ENCODE peak calls at places on chromosomes 5 and 9, in four cellular contexts. Z, V, K and A are unnamed samples.

GRCh38 chr9:135774794-135775525 is 73.0 kb downstream of the KCNT1 start:
- DNase-seq in Z (no peak), K (no peak), V (no peak), A (no peak)

GRCh38 chr9:88987646-88988045 is 3.6 kb upstream of the S1PR3 start:
- DNase-seq in Z (no peak), K (no peak), V (no peak), A (no peak)

GRCh38 chr9:128149951-128150593 is 819 bp downstream of the LCN2 start:
- DNase-seq in V (no peak), Z (no peak), K (no peak), A (no peak)

GRCh38 chr9:124356745-124357390 is 58.4 kb downstream of the PSMB7 start:
- DNase-seq in K (no peak), V (no peak), Z (no peak), A (no peak)

GRCh38 chr5:74314906-74315305 is 325.6 kb downstream of the ENC1 start:
- DNase-seq in K (no peak), V (no peak), Z (no peak), A (no peak)

GRCh38 chr9:100714372-100715099 is 136.7 kb downstream of the CAVIN4 start:
- DNase-seq in Z (peak; percentile 49), K (peak; percentile 7), V (peak; percentile 27), A (peak; percentile 15)

GRCh38 chr5:90233496-90233895 is 176.1 kb downstream of the CETN3 start:
- DNase-seq in V (no peak), Z (no peak), K (peak; percentile 3), A (no peak)

GRCh38 chr9:89746385-89747116 is 141.7 kb downstream of the GADD45G start:
- DNase-seq in Z (no peak), K (no peak), V (peak; percentile 86), A (no peak)

GRCh38 chr5:89878140-89878570 is 531.4 kb downstream of the CETN3 start:
- DNase-seq in V (peak; percentile 68), K (peak; percentile 99), Z (no peak), A (peak; percentile 11)

GRCh38 chr9:133737774-133738038 is 446 bp downstream of the SARDH start:
- DNase-seq in K (no peak), V (no peak), Z (no peak), A (no peak)

GRCh38 chr5:127068771-127069330 is 4.5 kb downstream of the C5orf63 start:
- DNase-seq in Z (no peak), K (peak; percentile 78), V (peak; percentile 65), A (no peak)

GRCh38 chr5:16894236-16895057 is 41.6 kb downstream of the MYO10 start:
- DNase-seq in Z (no peak), K (peak; percentile 99), V (peak; percentile 93), A (peak; percentile 56)

GRCh38 chr9:74838351-74838750 is 49.4 kb downstream of the TRPM6 start:
- DNase-seq in K (no peak), Z (no peak), V (no peak), A (peak; percentile 5)
- H3K4me2 ChIP-seq in K (no peak overlapping the region), Z (no peak overlapping the region), V (no peak overlapping the region), A (no peak overlapping the region)

DNA sequence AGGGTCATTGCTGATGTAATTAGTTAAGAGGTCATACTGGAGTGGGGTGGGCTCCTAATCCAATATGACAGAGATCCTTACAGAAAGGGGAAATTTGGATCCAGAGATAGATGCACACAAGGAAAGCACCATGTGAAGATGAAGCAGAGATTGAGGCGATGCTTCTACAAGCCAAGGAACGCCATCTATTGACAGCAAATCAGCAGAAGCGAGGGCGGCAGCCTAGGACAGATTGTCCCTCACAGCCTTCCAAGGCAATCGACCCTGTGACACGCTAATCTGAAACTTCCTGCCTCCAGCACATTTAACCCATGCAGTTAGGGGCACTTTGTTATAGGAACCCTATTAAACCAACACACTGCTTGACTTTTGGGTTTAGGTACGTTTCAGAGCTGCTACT is 285.1 kb upstream of the DAP start:
- DNase-seq in Z (no peak), K (no peak), V (peak; percentile 18), A (no peak)
- TF ChIP-seq CTCF in Z (no peak), K (no peak), V (peak; percentile 31), A (no peak)

GRCh38 chr5:160352308-160352707 is 18.1 kb downstream of the C1QTNF2 start:
- DNase-seq in Z (no peak), V (no peak), K (no peak), A (no peak)
- H3K4me2 ChIP-seq in Z (no peak overlapping the region), V (no peak overlapping the region), K (no peak overlapping the region), A (no peak overlapping the region)

GRCh38 chr9:131042666-131043065 is 33.7 kb downstream of the LAMC3 start:
- DNase-seq in V (no peak), K (no peak), Z (peak; percentile 14), A (no peak)
- TF ChIP-seq CTCF in V (no peak), K (no peak), Z (no peak), A (no peak)

GRCh38 chr9:106697799-106698591 is 165.0 kb upstream of the ZNF462 start:
- DNase-seq in K (peak; percentile 71), Z (no peak), V (peak; percentile 80), A (no peak)
- H3K4me2 ChIP-seq in K (peak overlapping the region; percentile 87), Z (no peak overlapping the region), V (peak overlapping the region; percentile 49), A (peak overlapping the region; percentile 71)

DNA sequence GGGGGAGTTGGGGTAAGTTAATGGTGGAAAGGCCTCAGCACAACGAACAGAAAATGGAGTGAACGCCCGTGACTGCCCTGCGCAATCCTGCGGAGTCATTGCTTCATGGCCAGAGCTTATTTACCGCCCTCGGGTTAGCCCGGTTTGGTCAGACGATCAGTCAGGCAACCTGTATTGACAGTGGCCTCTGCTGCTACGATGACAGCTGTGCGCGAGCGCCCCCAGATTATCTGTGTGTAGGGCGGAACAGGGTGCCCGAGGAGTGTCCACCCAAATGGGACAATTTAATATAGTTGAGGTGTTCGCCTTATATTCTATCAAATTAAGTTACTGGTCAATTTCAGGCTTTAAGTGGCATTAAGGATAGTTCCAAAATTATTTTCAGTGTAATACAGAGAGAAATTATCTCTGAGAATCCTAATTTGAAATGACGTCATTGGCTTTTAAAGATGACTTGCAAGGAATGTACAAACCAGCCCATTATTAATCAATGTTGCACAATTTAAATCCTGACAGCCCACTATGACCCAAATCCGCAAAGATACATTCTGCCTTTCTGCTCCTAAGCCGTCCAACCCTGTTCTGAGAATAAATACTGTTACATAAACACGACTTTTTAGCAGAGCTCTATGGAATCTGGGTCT is 879 bp upstream of the UBQLN1 start:
- DNase-seq in V (peak; percentile 65), K (peak; percentile 33), Z (peak; percentile 44), A (no peak)
- TF ChIP-seq CTCF in V (no peak), K (no peak), Z (peak; percentile 68), A (peak; percentile 31)